ENCODE peak calls at places on chromosome 12, in nine cellular contexts. One of them, this sample, is unnamed.

GRCh38 chr12:118456741-118457140 is 80.4 kb downstream of the SUDS3 start:
- DNase-seq in heart right ventricle: no peak
- DNase-seq in PC-3: no peak
- DNase-seq in choroid plexus epithelial cell: no peak
- DNase-seq in foreskin fibroblast: no peak
- DNase-seq in neural progenitor cell: no peak
- DNase-seq in epithelial cell of proximal tubule: no peak
- DNase-seq in GM23338: no peak
- DNase-seq in cardiac fibroblast: no peak
- DNase-seq in this sample: no peak

GRCh38 chr12:46131729-46132128 is 137.1 kb downstream of the SLC38A1 start:
- DNase-seq in heart right ventricle: no peak
- DNase-seq in PC-3: peak
- DNase-seq in choroid plexus epithelial cell: no peak
- DNase-seq in foreskin fibroblast: no peak
- DNase-seq in neural progenitor cell: peak
- DNase-seq in epithelial cell of proximal tubule: no peak
- DNase-seq in GM23338: peak
- DNase-seq in cardiac fibroblast: peak
- DNase-seq in this sample: no peak

GRCh38 chr12:114400395-114400794 is 5.5 kb downstream of the TBX5 start:
- DNase-seq in heart right ventricle: no peak
- DNase-seq in PC-3: no peak
- DNase-seq in choroid plexus epithelial cell: no peak
- DNase-seq in foreskin fibroblast: no peak
- DNase-seq in neural progenitor cell: peak
- DNase-seq in epithelial cell of proximal tubule: no peak
- DNase-seq in GM23338: peak
- DNase-seq in cardiac fibroblast: no peak
- DNase-seq in this sample: no peak

GRCh38 chr12:6909421-6910145 is 4.8 kb upstream of the ENO2 start:
- DNase-seq in heart right ventricle: no peak
- DNase-seq in PC-3: no peak
- DNase-seq in choroid plexus epithelial cell: no peak
- DNase-seq in foreskin fibroblast: no peak
- DNase-seq in neural progenitor cell: no peak
- DNase-seq in epithelial cell of proximal tubule: no peak
- DNase-seq in GM23338: no peak
- DNase-seq in cardiac fibroblast: no peak
- DNase-seq in this sample: no peak

GRCh38 chr12:120413901-120414695 is 23.8 kb upstream of the COX6A1 start:
- DNase-seq in heart right ventricle: peak
- DNase-seq in PC-3: no peak
- DNase-seq in choroid plexus epithelial cell: no peak
- DNase-seq in foreskin fibroblast: no peak
- DNase-seq in neural progenitor cell: peak
- DNase-seq in epithelial cell of proximal tubule: no peak
- DNase-seq in GM23338: peak
- DNase-seq in cardiac fibroblast: no peak
- DNase-seq in this sample: no peak

GRCh38 chr12:115213538-115213961 is 529.6 kb upstream of the TBX3 start:
- DNase-seq in heart right ventricle: peak
- DNase-seq in PC-3: no peak
- DNase-seq in choroid plexus epithelial cell: no peak
- DNase-seq in foreskin fibroblast: no peak
- DNase-seq in neural progenitor cell: peak
- DNase-seq in epithelial cell of proximal tubule: no peak
- DNase-seq in GM23338: peak
- DNase-seq in cardiac fibroblast: no peak
- DNase-seq in this sample: no peak

GRCh38 chr12:46669720-46670119 is 156.1 kb downstream of the SLC38A4 start:
- DNase-seq in heart right ventricle: no peak
- DNase-seq in PC-3: no peak
- DNase-seq in choroid plexus epithelial cell: no peak
- DNase-seq in foreskin fibroblast: no peak
- DNase-seq in neural progenitor cell: no peak
- DNase-seq in epithelial cell of proximal tubule: no peak
- DNase-seq in GM23338: peak
- DNase-seq in cardiac fibroblast: no peak
- DNase-seq in this sample: no peak

GRCh38 chr12:67161322-67161918 is 107.7 kb upstream of the CAND1 start:
- DNase-seq in heart right ventricle: no peak
- DNase-seq in PC-3: peak
- DNase-seq in choroid plexus epithelial cell: peak
- DNase-seq in foreskin fibroblast: peak
- DNase-seq in neural progenitor cell: peak
- DNase-seq in epithelial cell of proximal tubule: no peak
- DNase-seq in GM23338: peak
- DNase-seq in cardiac fibroblast: peak
- DNase-seq in this sample: peak

GRCh38 chr12:53343449-53343848 is 7.3 kb upstream of the SP7 start:
- DNase-seq in heart right ventricle: no peak
- DNase-seq in PC-3: no peak
- DNase-seq in choroid plexus epithelial cell: peak
- DNase-seq in foreskin fibroblast: no peak
- DNase-seq in neural progenitor cell: no peak
- DNase-seq in epithelial cell of proximal tubule: no peak
- DNase-seq in GM23338: no peak
- DNase-seq in cardiac fibroblast: no peak
- DNase-seq in this sample: no peak

GRCh38 chr12:132922676-132923075 is 33.4 kb downstream of the ZNF605 start:
- DNase-seq in heart right ventricle: no peak
- DNase-seq in PC-3: no peak
- DNase-seq in choroid plexus epithelial cell: no peak
- DNase-seq in foreskin fibroblast: no peak
- DNase-seq in neural progenitor cell: no peak
- DNase-seq in epithelial cell of proximal tubule: no peak
- DNase-seq in GM23338: no peak
- DNase-seq in cardiac fibroblast: no peak
- DNase-seq in this sample: no peak

GRCh38 chr12:60494249-60494648 is 898.4 kb downstream of the SLC16A7 start:
- DNase-seq in heart right ventricle: no peak
- DNase-seq in PC-3: peak
- DNase-seq in choroid plexus epithelial cell: peak
- DNase-seq in foreskin fibroblast: peak
- DNase-seq in neural progenitor cell: peak
- DNase-seq in epithelial cell of proximal tubule: no peak
- DNase-seq in GM23338: peak
- DNase-seq in cardiac fibroblast: peak
- DNase-seq in this sample: no peak

GRCh38 chr12:19129486-19130223 is at the start of gene PLEKHA5:
- DNase-seq in heart right ventricle: peak
- DNase-seq in PC-3: peak
- DNase-seq in choroid plexus epithelial cell: peak
- DNase-seq in foreskin fibroblast: peak
- DNase-seq in neural progenitor cell: peak
- DNase-seq in epithelial cell of proximal tubule: no peak
- DNase-seq in GM23338: peak
- DNase-seq in cardiac fibroblast: peak
- DNase-seq in this sample: peak

GRCh38 chr12:94318178-94318577 is 141.5 kb downstream of the CEP83 start:
- DNase-seq in heart right ventricle: no peak
- DNase-seq in PC-3: no peak
- DNase-seq in choroid plexus epithelial cell: no peak
- DNase-seq in foreskin fibroblast: no peak
- DNase-seq in neural progenitor cell: no peak
- DNase-seq in epithelial cell of proximal tubule: no peak
- DNase-seq in GM23338: no peak
- DNase-seq in cardiac fibroblast: no peak
- DNase-seq in this sample: no peak

GRCh38 chr12:81815611-81816010 is 56.5 kb upstream of the PPFIA2 start:
- DNase-seq in heart right ventricle: no peak
- DNase-seq in PC-3: no peak
- DNase-seq in choroid plexus epithelial cell: no peak
- DNase-seq in foreskin fibroblast: no peak
- DNase-seq in neural progenitor cell: no peak
- DNase-seq in epithelial cell of proximal tubule: no peak
- DNase-seq in GM23338: no peak
- DNase-seq in cardiac fibroblast: no peak
- DNase-seq in this sample: no peak

GRCh38 chr12:60421741-60422140 is 825.9 kb downstream of the SLC16A7 start:
- DNase-seq in heart right ventricle: no peak
- DNase-seq in PC-3: peak
- DNase-seq in choroid plexus epithelial cell: no peak
- DNase-seq in foreskin fibroblast: peak
- DNase-seq in neural progenitor cell: no peak
- DNase-seq in epithelial cell of proximal tubule: no peak
- DNase-seq in GM23338: no peak
- DNase-seq in cardiac fibroblast: peak
- DNase-seq in this sample: no peak

DNA sequence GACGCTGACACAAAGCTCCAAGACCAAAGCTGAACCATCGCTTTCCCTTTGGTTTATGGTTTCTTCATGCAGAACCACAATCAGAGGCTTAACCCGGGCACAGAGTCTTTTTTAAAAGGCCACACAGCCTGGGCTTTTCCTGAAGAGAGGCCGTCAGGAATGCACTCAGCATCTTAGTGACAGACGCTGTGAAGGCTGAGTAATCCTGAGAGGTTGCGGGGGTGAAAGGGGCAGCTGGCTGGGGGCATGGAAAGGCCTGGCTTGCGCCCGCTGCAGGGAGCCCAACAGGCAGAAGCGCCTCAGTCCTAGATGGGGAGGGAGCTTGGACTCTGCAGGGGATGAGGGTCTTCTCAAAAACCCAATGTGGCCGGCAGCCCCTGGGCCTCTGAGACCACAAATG is 13.6 kb downstream of the CTDSP2 start:
- DNase-seq in heart right ventricle: no peak
- DNase-seq in PC-3: no peak
- DNase-seq in choroid plexus epithelial cell: peak
- DNase-seq in foreskin fibroblast: peak
- DNase-seq in neural progenitor cell: peak
- DNase-seq in epithelial cell of proximal tubule: no peak
- DNase-seq in GM23338: peak
- DNase-seq in cardiac fibroblast: peak
- DNase-seq in this sample: no peak
- H3K4me3 ChIP-seq in heart right ventricle: peak
- H3K4me3 ChIP-seq in PC-3: no peak
- H3K4me3 ChIP-seq in choroid plexus epithelial cell: no peak
- H3K4me3 ChIP-seq in foreskin fibroblast: no peak
- H3K4me3 ChIP-seq in neural progenitor cell: no peak
- H3K4me3 ChIP-seq in epithelial cell of proximal tubule: no peak
- H3K4me3 ChIP-seq in GM23338: no peak
- H3K4me3 ChIP-seq in cardiac fibroblast: no peak
- H3K4me3 ChIP-seq in this sample: no peak

GRCh38 chr12:2489266-2489665 is 305.5 kb upstream of the FKBP4 start:
- DNase-seq in heart right ventricle: no peak
- DNase-seq in PC-3: no peak
- DNase-seq in choroid plexus epithelial cell: no peak
- DNase-seq in foreskin fibroblast: no peak
- DNase-seq in neural progenitor cell: peak
- DNase-seq in epithelial cell of proximal tubule: no peak
- DNase-seq in GM23338: no peak
- DNase-seq in cardiac fibroblast: no peak
- DNase-seq in this sample: no peak

GRCh38 chr12:2492166-2492705 is 302.5 kb upstream of the FKBP4 start:
- DNase-seq in heart right ventricle: no peak
- DNase-seq in PC-3: no peak
- DNase-seq in choroid plexus epithelial cell: no peak
- DNase-seq in foreskin fibroblast: no peak
- DNase-seq in neural progenitor cell: no peak
- DNase-seq in epithelial cell of proximal tubule: no peak
- DNase-seq in GM23338: no peak
- DNase-seq in cardiac fibroblast: no peak
- DNase-seq in this sample: no peak

GRCh38 chr12:2488596-2488995 is 306.2 kb upstream of the FKBP4 start:
- DNase-seq in heart right ventricle: no peak
- DNase-seq in PC-3: no peak
- DNase-seq in choroid plexus epithelial cell: no peak
- DNase-seq in foreskin fibroblast: no peak
- DNase-seq in neural progenitor cell: no peak
- DNase-seq in epithelial cell of proximal tubule: no peak
- DNase-seq in GM23338: no peak
- DNase-seq in cardiac fibroblast: no peak
- DNase-seq in this sample: no peak

GRCh38 chr12:2493086-2493485 is 301.7 kb upstream of the FKBP4 start:
- DNase-seq in heart right ventricle: no peak
- DNase-seq in PC-3: no peak
- DNase-seq in choroid plexus epithelial cell: no peak
- DNase-seq in foreskin fibroblast: no peak
- DNase-seq in neural progenitor cell: no peak
- DNase-seq in epithelial cell of proximal tubule: no peak
- DNase-seq in GM23338: no peak
- DNase-seq in cardiac fibroblast: no peak
- DNase-seq in this sample: no peak

DNA sequence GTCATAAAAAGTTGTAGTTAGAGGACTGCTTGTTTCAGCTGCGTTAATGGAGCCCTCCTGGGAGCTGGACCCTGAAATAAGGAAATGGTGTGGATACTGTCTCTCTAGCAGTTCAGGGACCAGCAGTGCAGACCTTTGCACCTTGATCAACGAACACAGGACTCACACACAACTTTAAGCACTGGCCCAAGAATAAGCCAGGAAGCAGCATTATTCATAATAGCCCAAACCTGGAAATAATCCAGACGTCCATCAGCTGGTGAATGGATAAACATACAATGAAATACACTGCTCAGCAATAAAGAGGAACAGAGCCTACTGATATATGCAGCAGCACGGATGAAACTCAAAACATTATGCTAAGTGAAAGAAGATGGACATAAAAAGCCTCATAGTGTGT is 304.0 kb upstream of the FKBP4 start:
- DNase-seq in heart right ventricle: no peak
- DNase-seq in PC-3: no peak
- DNase-seq in choroid plexus epithelial cell: no peak
- DNase-seq in foreskin fibroblast: no peak
- DNase-seq in neural progenitor cell: no peak
- DNase-seq in epithelial cell of proximal tubule: no peak
- DNase-seq in GM23338: no peak
- DNase-seq in cardiac fibroblast: no peak
- DNase-seq in this sample: no peak
- H3K4me3 ChIP-seq in heart right ventricle: no peak
- H3K4me3 ChIP-seq in PC-3: no peak
- H3K4me3 ChIP-seq in choroid plexus epithelial cell: no peak
- H3K4me3 ChIP-seq in foreskin fibroblast: no peak
- H3K4me3 ChIP-seq in neural progenitor cell: no peak
- H3K4me3 ChIP-seq in epithelial cell of proximal tubule: no peak
- H3K4me3 ChIP-seq in GM23338: no peak
- H3K4me3 ChIP-seq in cardiac fibroblast: no peak
- H3K4me3 ChIP-seq in this sample: no peak

GRCh38 chr12:105409881-105410471 is 79.5 kb downstream of the C12orf75 start:
- DNase-seq in heart right ventricle: peak
- DNase-seq in PC-3: no peak
- DNase-seq in choroid plexus epithelial cell: peak
- DNase-seq in foreskin fibroblast: no peak
- DNase-seq in neural progenitor cell: no peak
- DNase-seq in epithelial cell of proximal tubule: no peak
- DNase-seq in GM23338: no peak
- DNase-seq in cardiac fibroblast: peak
- DNase-seq in this sample: no peak
- H3K4me3 ChIP-seq in heart right ventricle: no peak
- H3K4me3 ChIP-seq in PC-3: no peak
- H3K4me3 ChIP-seq in choroid plexus epithelial cell: peak
- H3K4me3 ChIP-seq in foreskin fibroblast: no peak
- H3K4me3 ChIP-seq in neural progenitor cell: no peak
- H3K4me3 ChIP-seq in epithelial cell of proximal tubule: no peak
- H3K4me3 ChIP-seq in GM23338: no peak
- H3K4me3 ChIP-seq in cardiac fibroblast: peak
- H3K4me3 ChIP-seq in this sample: no peak

DNA sequence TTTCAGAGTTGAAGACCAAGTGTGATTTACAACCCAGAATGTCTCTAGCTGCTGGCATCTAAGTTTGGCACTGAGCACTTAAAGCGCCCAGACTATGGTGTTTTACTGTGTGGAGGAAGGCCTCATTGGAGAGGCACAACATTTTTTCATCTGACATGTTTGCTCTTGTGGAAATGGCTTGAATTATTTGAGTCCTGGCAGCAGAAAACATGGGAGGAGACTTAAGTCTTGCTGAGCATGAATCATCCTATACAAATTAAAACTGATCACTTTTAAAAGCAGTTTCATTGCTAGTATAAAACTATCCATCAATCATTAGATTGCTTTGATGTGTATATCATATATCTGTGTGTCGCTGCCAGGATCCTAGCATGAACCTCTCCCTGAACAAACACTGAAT is 85.9 kb upstream of the REP15 start:
- DNase-seq in heart right ventricle: no peak
- DNase-seq in PC-3: peak
- DNase-seq in choroid plexus epithelial cell: peak
- DNase-seq in foreskin fibroblast: peak
- DNase-seq in neural progenitor cell: no peak
- DNase-seq in epithelial cell of proximal tubule: no peak
- DNase-seq in GM23338: no peak
- DNase-seq in cardiac fibroblast: peak
- DNase-seq in this sample: peak
- H3K4me3 ChIP-seq in heart right ventricle: no peak
- H3K4me3 ChIP-seq in PC-3: no peak
- H3K4me3 ChIP-seq in choroid plexus epithelial cell: no peak
- H3K4me3 ChIP-seq in foreskin fibroblast: no peak
- H3K4me3 ChIP-seq in neural progenitor cell: no peak
- H3K4me3 ChIP-seq in epithelial cell of proximal tubule: no peak
- H3K4me3 ChIP-seq in GM23338: no peak
- H3K4me3 ChIP-seq in cardiac fibroblast: no peak
- H3K4me3 ChIP-seq in this sample: no peak

This sample was measured in MG63.